ENCODE peak calls at places on chromosomes 1 and 21, in seven cellular contexts. X, L, N, J, O, C and I are unnamed samples.

GRCh38 chr1:95287825-95288224 is 53.8 kb downstream of the RWDD3 start:
- DNase-seq in O (no peak), C (no peak), X (no peak), J (no peak), L (no peak), N (no peak), I (no peak)

GRCh38 chr21:46392921-46393320 is 65.8 kb upstream of the DIP2A start:
- DNase-seq in X (no peak), J (peak), O (peak), N (no peak), L (peak), C (peak), I (no peak)

GRCh38 chr1:214392246-214392645 is 111.3 kb downstream of the SMYD2 start:
- DNase-seq in L (no peak), J (no peak), N (no peak), O (no peak), C (no peak), X (no peak), I (no peak)

GRCh38 chr1:147091801-147092200 is 80.5 kb downstream of the PRKAB2 start:
- DNase-seq in N (no peak), L (no peak), J (no peak), C (no peak), O (no peak), X (no peak), I (no peak)

GRCh38 chr1:22428672-22429071 is 23.0 kb upstream of the ZBTB40 start:
- DNase-seq in C (peak), O (peak), L (no peak), J (no peak), X (peak), N (no peak), I (peak)

GRCh38 chr21:34950980-34951379 is 98.1 kb downstream of the RUNX1 start:
- DNase-seq in O (no peak), X (no peak), L (no peak), N (no peak), J (no peak), C (no peak), I (no peak)

GRCh38 chr1:33332357-33332789 is 11.5 kb upstream of the A3GALT2 start:
- DNase-seq in X (no peak), L (no peak), C (peak), O (peak), J (peak), N (no peak), I (no peak)

GRCh38 chr1:243254927-243255790 is at the start of gene CEP170:
- DNase-seq in O (peak), N (peak), J (peak), C (peak), L (peak), X (peak), I (peak)

GRCh38 chr1:154767315-154768240 is 102.5 kb downstream of the KCNN3 start:
- DNase-seq in J (peak), N (no peak), C (peak), O (peak), L (peak), X (peak), I (no peak)

GRCh38 chr21:39472786-39473185 is 21.0 kb downstream of the SH3BGR start:
- DNase-seq in O (no peak), J (no peak), X (no peak), N (no peak), L (no peak), C (no peak), I (no peak)

GRCh38 chr1:25039229-25039628 is 109.2 kb upstream of the RUNX3 start:
- DNase-seq in X (peak), N (no peak), O (no peak), L (no peak), C (no peak), J (no peak), I (no peak)

GRCh38 chr21:23480591-23481270 is 2126.6 kb downstream of the MRPL39 start:
- DNase-seq in O (no peak), N (no peak), L (no peak), X (no peak), J (no peak), C (no peak), I (no peak)